ENCODE peak calls at places on chromosomes 13 and 19, in four cellular contexts. U, M, A and P are unnamed samples.

GRCh38 chr13:110617326-110618072 is 2.2 kb downstream of the NAXD start:
- DNase-seq in U (no peak), M (no peak), A (peak), P (peak)

GRCh38 chr19:44615529-44616247 is 2.3 kb downstream of the IGSF23 start:
- DNase-seq in U (no peak), M (no peak), A (no peak), P (no peak)

GRCh38 chr19:12723643-12724426 is at the start of gene TNPO2:
- DNase-seq in U (no peak), M (peak), A (peak), P (peak)

GRCh38 chr13:22252281-22252830 is 581.5 kb downstream of the FGF9 start:
- DNase-seq in U (no peak), M (no peak), A (no peak), P (no peak)

GRCh38 chr19:1501200-1501595 is 10.2 kb downstream of the REEP6 start:
- DNase-seq in U (no peak), M (no peak), A (no peak), P (no peak)

GRCh38 chr13:99281811-99282263 is 23.7 kb upstream of the GPR18 start:
- DNase-seq in U (peak), M (no peak), A (no peak), P (no peak)

GRCh38 chr13:51645154-51645650 is 60.9 kb downstream of the WDFY2 start:
- DNase-seq in U (no peak), M (peak), A (peak), P (no peak)

GRCh38 chr13:36998624-36999041 is 507 bp downstream of the ALG5 start:
- DNase-seq in U (no peak), M (no peak), A (peak), P (no peak)

GRCh38 chr13:108780706-108781105 is 151.3 kb downstream of the MYO16 start:
- DNase-seq in U (no peak), M (no peak), A (no peak), P (no peak)

GRCh38 chr19:33310606-33311325 is 8.4 kb upstream of the CEBPA start:
- DNase-seq in U (no peak), M (no peak), A (no peak), P (no peak)

GRCh38 chr19:46384396-46384795 is 29.0 kb downstream of the CCDC8 start:
- DNase-seq in U (no peak), M (no peak), A (no peak), P (no peak)

GRCh38 chr13:91946498-91947070 is 548.2 kb downstream of the GPC5 start:
- DNase-seq in U (no peak), M (peak), A (no peak), P (peak)

GRCh38 chr13:97340399-97340798 is 93.6 kb upstream of the RAP2A start:
- DNase-seq in U (no peak), M (no peak), A (no peak), P (no peak)

GRCh38 chr19:48466571-48467325 is 2.4 kb upstream of the CYTH2 start:
- DNase-seq in U (no peak), M (no peak), A (peak), P (no peak)

GRCh38 chr13:73922728-73923393 is 211.3 kb downstream of the KLF12 start:
- DNase-seq in U (no peak), M (no peak), A (no peak), P (no peak)

GRCh38 chr19:9857920-9858746 is 23.0 kb downstream of the PIN1 start:
- DNase-seq in U (no peak), M (no peak), A (no peak), P (no peak)

GRCh38 chr13:30898721-30899188 is 7.3 kb upstream of the MEDAG start:
- DNase-seq in U (peak), M (no peak), A (peak), P (peak)

GRCh38 chr13:87498681-87499080 is 172.5 kb upstream of the SLITRK5 start:
- DNase-seq in U (no peak), M (no peak), A (peak), P (no peak)

GRCh38 chr19:38194061-38194701 is 29.8 kb downstream of the DPF1 start:
- DNase-seq in U (no peak), M (no peak), A (no peak), P (no peak)

GRCh38 chr13:33927315-33927714 is 109.4 kb downstream of the RFC3 start:
- DNase-seq in U (no peak), M (no peak), A (peak), P (no peak)

GRCh38 chr13:42990991-42991891 is 800 bp downstream of the EPSTI1 start:
- DNase-seq in U (no peak), M (no peak), A (no peak), P (no peak)

GRCh38 chr13:59996461-59996860 is 167.3 kb downstream of the DIAPH3 start:
- DNase-seq in U (no peak), M (no peak), A (no peak), P (no peak)

GRCh38 chr19:4738734-4739133 is 15.1 kb upstream of the DPP9 start:
- DNase-seq in U (no peak), M (no peak), A (no peak), P (no peak)

GRCh38 chr13:24618219-24618955 is 61.8 kb upstream of the ATP12A start:
- DNase-seq in U (no peak), M (no peak), A (peak), P (no peak)

GRCh38 chr19:42010245-42011126 is 16.5 kb upstream of the ATP1A3 start:
- DNase-seq in U (no peak), M (no peak), A (no peak), P (no peak)

GRCh38 chr13:73399347-73400216 is 340.8 kb downstream of the KLF5 start:
- DNase-seq in U (no peak), M (no peak), A (no peak), P (no peak)

GRCh38 chr19:38557205-38557799 is 60.5 kb downstream of the MAP4K1 start:
- DNase-seq in U (no peak), M (no peak), A (no peak), P (no peak)

GRCh38 chr13:89393758-89394157 is 1722.6 kb downstream of the SLITRK5 start:
- DNase-seq in U (no peak), M (no peak), A (no peak), P (no peak)

GRCh38 chr19:44623080-44623479 is 9.7 kb downstream of the IGSF23 start:
- DNase-seq in U (no peak), M (no peak), A (peak), P (peak)

GRCh38 chr13:74052402-74052928 is 81.7 kb downstream of the KLF12 start:
- DNase-seq in U (no peak), M (no peak), A (no peak), P (no peak)

GRCh38 chr13:94061316-94061715 is 418.2 kb downstream of the DCT start:
- DNase-seq in U (no peak), M (no peak), A (no peak), P (no peak)

GRCh38 chr19:18697680-18698079 is 14.2 kb downstream of the CRTC1 start:
- DNase-seq in U (no peak), M (no peak), A (no peak), P (no peak)

GRCh38 chr19:48896191-48896720 is 2.3 kb downstream of the TULP2 start:
- DNase-seq in U (peak), M (peak), A (no peak), P (no peak)